ENCODE peak calls at places on chromosomes 12 and 14, in four cellular contexts. One of them, this sample, is unnamed.

GRCh38 chr12:98727196-98727595 is 82.1 kb downstream of the APAF1 start:
- DNase-seq in astrocyte of the spinal cord: no peak
- DNase-seq in iPS-NIHi11: no peak
- DNase-seq in brain microvascular endothelial cell: no peak
- DNase-seq in this sample: no peak

GRCh38 chr12:54074308-54074707 is 20.7 kb downstream of the HOXC4 start:
- DNase-seq in astrocyte of the spinal cord: no peak
- DNase-seq in iPS-NIHi11: no peak
- DNase-seq in brain microvascular endothelial cell: no peak
- DNase-seq in this sample: no peak

GRCh38 chr12:108342985-108343384 is 3.9 kb upstream of the CMKLR1 start:
- DNase-seq in astrocyte of the spinal cord: no peak
- DNase-seq in iPS-NIHi11: peak
- DNase-seq in brain microvascular endothelial cell: no peak
- DNase-seq in this sample: no peak

GRCh38 chr14:21494902-21495762 is 16.0 kb downstream of the METTL3 start:
- DNase-seq in astrocyte of the spinal cord: peak
- DNase-seq in iPS-NIHi11: no peak
- DNase-seq in brain microvascular endothelial cell: no peak
- DNase-seq in this sample: no peak

GRCh38 chr12:119302334-119303132 is 32.0 kb upstream of the CCDC60 start:
- DNase-seq in astrocyte of the spinal cord: no peak
- DNase-seq in iPS-NIHi11: no peak
- DNase-seq in brain microvascular endothelial cell: no peak
- DNase-seq in this sample: peak

GRCh38 chr14:86015916-86016315 is 486.0 kb downstream of the FLRT2 start:
- DNase-seq in astrocyte of the spinal cord: peak
- DNase-seq in iPS-NIHi11: no peak
- DNase-seq in brain microvascular endothelial cell: peak
- DNase-seq in this sample: no peak

GRCh38 chr12:51524386-51524901 is 66.6 kb upstream of the SCN8A start:
- DNase-seq in astrocyte of the spinal cord: no peak
- DNase-seq in iPS-NIHi11: no peak
- DNase-seq in brain microvascular endothelial cell: no peak
- DNase-seq in this sample: no peak

GRCh38 chr14:77804592-77804991 is 4.7 kb downstream of the ADCK1 start:
- DNase-seq in astrocyte of the spinal cord: no peak
- DNase-seq in iPS-NIHi11: peak
- DNase-seq in brain microvascular endothelial cell: no peak
- DNase-seq in this sample: no peak

GRCh38 chr12:14482886-14483285 is 84.8 kb downstream of the PLBD1 start:
- DNase-seq in astrocyte of the spinal cord: no peak
- DNase-seq in iPS-NIHi11: no peak
- DNase-seq in brain microvascular endothelial cell: no peak
- DNase-seq in this sample: no peak

GRCh38 chr12:71938728-71939385 is at the start of gene TPH2:
- DNase-seq in astrocyte of the spinal cord: peak
- DNase-seq in iPS-NIHi11: peak
- DNase-seq in brain microvascular endothelial cell: peak
- DNase-seq in this sample: peak

GRCh38 chr14:61343991-61344405 is 22.6 kb downstream of the PRKCH start:
- DNase-seq in astrocyte of the spinal cord: no peak
- DNase-seq in iPS-NIHi11: no peak
- DNase-seq in brain microvascular endothelial cell: no peak
- DNase-seq in this sample: no peak

GRCh38 chr14:50619569-50620141 is 48.5 kb downstream of the SAV1 start:
- DNase-seq in astrocyte of the spinal cord: peak
- DNase-seq in iPS-NIHi11: peak
- DNase-seq in brain microvascular endothelial cell: peak
- DNase-seq in this sample: peak

GRCh38 chr14:50944647-50945413 is 547 bp upstream of the PYGL start:
- DNase-seq in astrocyte of the spinal cord: peak
- DNase-seq in iPS-NIHi11: no peak
- DNase-seq in brain microvascular endothelial cell: no peak
- DNase-seq in this sample: no peak

GRCh38 chr12:111777345-111778045 is 10.8 kb downstream of the ALDH2 start:
- DNase-seq in astrocyte of the spinal cord: no peak
- DNase-seq in iPS-NIHi11: peak
- DNase-seq in brain microvascular endothelial cell: no peak
- DNase-seq in this sample: peak

GRCh38 chr14:105049753-105050550 is 15.3 kb downstream of the GPR132 start:
- DNase-seq in astrocyte of the spinal cord: no peak
- DNase-seq in iPS-NIHi11: no peak
- DNase-seq in brain microvascular endothelial cell: no peak
- DNase-seq in this sample: no peak

GRCh38 chr12:47817272-47818006 is 2.3 kb downstream of the HDAC7 start:
- DNase-seq in astrocyte of the spinal cord: no peak
- DNase-seq in iPS-NIHi11: no peak
- DNase-seq in brain microvascular endothelial cell: no peak
- DNase-seq in this sample: no peak

GRCh38 chr12:42482086-42482819 is 107.3 kb downstream of the PRICKLE1 start:
- DNase-seq in astrocyte of the spinal cord: peak
- DNase-seq in iPS-NIHi11: no peak
- DNase-seq in brain microvascular endothelial cell: peak
- DNase-seq in this sample: no peak

GRCh38 chr12:818733-819132 is 66.4 kb downstream of the WNK1 start:
- DNase-seq in astrocyte of the spinal cord: no peak
- DNase-seq in iPS-NIHi11: no peak
- DNase-seq in brain microvascular endothelial cell: no peak
- DNase-seq in this sample: no peak

GRCh38 chr12:50690923-50691322 is 73.0 kb upstream of the ATF1 start:
- DNase-seq in astrocyte of the spinal cord: peak
- DNase-seq in iPS-NIHi11: peak
- DNase-seq in brain microvascular endothelial cell: no peak
- DNase-seq in this sample: no peak

GRCh38 chr12:6769003-6769389 is 2.8 kb downstream of the PTMS start:
- DNase-seq in astrocyte of the spinal cord: peak
- DNase-seq in iPS-NIHi11: peak
- DNase-seq in brain microvascular endothelial cell: no peak
- DNase-seq in this sample: peak

GRCh38 chr14:67228325-67228984 is 12.8 kb upstream of the PALS1 start:
- DNase-seq in astrocyte of the spinal cord: peak
- DNase-seq in iPS-NIHi11: no peak
- DNase-seq in brain microvascular endothelial cell: no peak
- DNase-seq in this sample: no peak

GRCh38 chr12:8823565-8824300 is 1.3 kb downstream of the A2ML1 start:
- DNase-seq in astrocyte of the spinal cord: peak
- DNase-seq in iPS-NIHi11: peak
- DNase-seq in brain microvascular endothelial cell: no peak
- DNase-seq in this sample: no peak

GRCh38 chr14:71521736-71522135 is 410.5 kb upstream of the RGS6 start:
- DNase-seq in astrocyte of the spinal cord: no peak
- DNase-seq in iPS-NIHi11: no peak
- DNase-seq in brain microvascular endothelial cell: no peak
- DNase-seq in this sample: no peak

GRCh38 chr14:73824536-73824935 is 27.1 kb upstream of the PTGR2 start:
- DNase-seq in astrocyte of the spinal cord: no peak
- DNase-seq in iPS-NIHi11: no peak
- DNase-seq in brain microvascular endothelial cell: no peak
- DNase-seq in this sample: no peak

GRCh38 chr14:59117754-59118153 is 70.7 kb upstream of the DAAM1 start:
- DNase-seq in astrocyte of the spinal cord: no peak
- DNase-seq in iPS-NIHi11: no peak
- DNase-seq in brain microvascular endothelial cell: no peak
- DNase-seq in this sample: no peak

GRCh38 chr12:94795053-94795452 is 144.7 kb upstream of the TMCC3 start:
- DNase-seq in astrocyte of the spinal cord: no peak
- DNase-seq in iPS-NIHi11: no peak
- DNase-seq in brain microvascular endothelial cell: no peak
- DNase-seq in this sample: no peak

GRCh38 chr14:104731249-104731924 is 7.4 kb downstream of the ADSS1 start:
- DNase-seq in astrocyte of the spinal cord: no peak
- DNase-seq in iPS-NIHi11: peak
- DNase-seq in brain microvascular endothelial cell: no peak
- DNase-seq in this sample: no peak

This sample was measured in D341Med.